ENCODE peak calls at places on chromosomes 7 and 10, in four cellular contexts. U is WTC11, T is HepG2, K is GM23338. D is an unnamed sample.
A peak's percentile ranks its signal among the peaks of the same experiment; 100 is the strongest.

GRCh38 chr7:32587431-32587948 is 92.2 kb downstream of the AVL9 start:
- DNase-seq in U (no peak), T (peak; percentile 76), K (no peak), D (no peak)

GRCh38 chr10:22714524-22715289 is at the start of gene PIP4K2A:
- DNase-seq in U (peak; percentile 50), T (peak; percentile 25), K (peak; percentile 76), D (peak; percentile 91)

GRCh38 chr10:61486738-61487396 is 33.7 kb upstream of the TMEM26 start:
- DNase-seq in U (no peak), T (peak; percentile 53), K (no peak), D (no peak)

GRCh38 chr7:156036153-156036552 is 223.9 kb upstream of the SHH start:
- DNase-seq in U (no peak), T (no peak), K (no peak), D (no peak)

GRCh38 chr7:21941570-21942224 is 4.0 kb downstream of the CDCA7L start:
- DNase-seq in U (no peak), T (no peak), K (no peak), D (no peak)

GRCh38 chr7:7478569-7478968 is 57.1 kb downstream of the COL28A1 start:
- DNase-seq in U (no peak), T (no peak), K (no peak), D (no peak)

GRCh38 chr7:134040988-134041387 is 86.2 kb upstream of the LRGUK start:
- DNase-seq in U (no peak), T (no peak), K (no peak), D (no peak)

GRCh38 chr7:9488555-9488954 is 1055.1 kb downstream of the NXPH1 start:
- DNase-seq in U (no peak), T (no peak), K (no peak), D (no peak)

GRCh38 chr7:12731214-12731656 is 43.8 kb downstream of the ARL4A start:
- DNase-seq in U (no peak), T (no peak), K (peak; percentile 67), D (peak; percentile 87)

GRCh38 chr10:71725998-71726672 is 6.6 kb upstream of the C10orf105 start:
- DNase-seq in U (peak; percentile 60), T (peak; percentile 46), K (peak; percentile 73), D (peak; percentile 66)

GRCh38 chr10:6108631-6109443 is 20.0 kb downstream of the RBM17 start:
- DNase-seq in U (peak; percentile 84), T (peak; percentile 42), K (peak; percentile 90), D (peak; percentile 50)

GRCh38 chr10:71752391-71753090 is 20.8 kb downstream of the VSIR start:
- DNase-seq in U (no peak), T (no peak), K (no peak), D (no peak)

GRCh38 chr7:131203291-131203976 is 124.2 kb upstream of the MKLN1 start:
- DNase-seq in U (no peak), T (no peak), K (no peak), D (no peak)

GRCh38 chr10:127920319-127921074 is 13.6 kb downstream of the PTPRE start:
- DNase-seq in U (no peak), T (no peak), K (no peak), D (no peak)

DNA sequence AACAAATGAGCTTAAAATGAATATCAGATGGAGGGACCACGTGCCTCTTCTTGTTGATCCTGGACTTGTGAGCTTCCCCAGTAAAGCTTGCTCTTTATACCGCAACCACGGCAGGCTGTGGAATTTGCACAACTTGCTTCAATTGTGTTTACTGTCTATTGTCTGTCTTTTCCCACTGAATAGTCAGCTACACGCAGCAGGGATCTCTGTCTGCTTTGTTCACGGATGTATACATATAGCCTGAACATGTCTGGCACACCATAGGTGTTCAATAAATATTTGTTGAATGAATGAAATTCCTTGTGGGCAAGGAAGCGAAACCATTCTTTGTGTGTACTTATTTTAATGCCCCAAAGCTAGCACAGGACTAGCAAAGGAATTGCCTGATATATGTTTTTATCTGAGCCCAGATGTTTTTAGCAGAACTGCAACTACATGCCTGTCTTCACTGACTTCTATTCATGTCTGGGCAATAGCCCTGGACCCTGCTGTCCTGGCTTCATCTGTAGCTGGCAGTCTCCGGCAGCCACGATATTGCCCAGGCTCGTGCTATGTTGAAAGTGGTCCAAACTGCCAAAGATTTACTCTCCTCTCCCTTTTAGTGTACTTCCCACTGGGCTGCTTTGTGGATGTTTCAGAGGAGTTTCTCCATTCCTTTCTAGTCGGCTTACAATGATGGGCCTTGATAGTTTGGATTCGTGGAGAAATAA is 29.9 kb upstream of the IFRD1 start:
- DNase-seq in U (no peak), T (peak; percentile 74), K (no peak), D (no peak)
- TF ChIP-seq CREB1 in U (no peak), T (no peak), K (no peak), D (no peak)

GRCh38 chr10:33416209-33416608 is 81.7 kb upstream of the NRP1 start:
- DNase-seq in U (no peak), T (no peak), K (no peak), D (no peak)

GRCh38 chr10:33418309-33418708 is 83.8 kb upstream of the NRP1 start:
- DNase-seq in U (no peak), T (no peak), K (no peak), D (no peak)

GRCh38 chr10:33416691-33417090 is 82.2 kb upstream of the NRP1 start:
- DNase-seq in U (no peak), T (no peak), K (no peak), D (no peak)

GRCh38 chr10:33422779-33423520 is 88.5 kb upstream of the NRP1 start:
- DNase-seq in U (no peak), T (no peak), K (no peak), D (no peak)

GRCh38 chr10:33421789-33422188 is 87.3 kb upstream of the NRP1 start:
- DNase-seq in U (no peak), T (no peak), K (no peak), D (no peak)
- TF ChIP-seq CREB1 in U (no peak), T (no peak), K (no peak), D (no peak)

DNA sequence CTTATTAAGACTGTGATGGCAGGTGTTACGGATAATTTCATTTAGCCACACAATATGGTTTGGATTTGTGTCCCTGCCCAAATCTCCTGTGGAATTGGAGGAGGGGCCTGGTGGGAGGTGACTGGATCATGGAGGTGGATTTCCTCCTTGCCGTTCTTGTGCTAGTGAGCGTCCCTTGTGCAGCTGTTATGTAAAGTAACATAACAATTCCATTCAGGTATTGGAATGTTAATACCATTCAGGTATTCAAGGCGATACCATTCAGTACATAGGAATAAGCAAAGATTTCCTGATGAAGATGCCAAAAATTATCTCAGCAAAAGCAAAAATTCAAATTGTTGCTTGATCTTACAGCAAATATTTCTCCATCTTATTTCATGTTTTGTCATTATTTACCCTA is 32.5 kb upstream of the PLXDC2 start:
- DNase-seq in U (peak; percentile 15), T (no peak), K (peak; percentile 46), D (no peak)
- TF ChIP-seq CREB1 in U (no peak), T (no peak), K (no peak), D (no peak)

GRCh38 chr10:64148597-64148996 is 627.4 kb downstream of the REEP3 start:
- DNase-seq in U (no peak), T (no peak), K (no peak), D (no peak)
- TF ChIP-seq CREB1 in U (no peak), T (no peak), K (no peak), D (no peak)

DNA sequence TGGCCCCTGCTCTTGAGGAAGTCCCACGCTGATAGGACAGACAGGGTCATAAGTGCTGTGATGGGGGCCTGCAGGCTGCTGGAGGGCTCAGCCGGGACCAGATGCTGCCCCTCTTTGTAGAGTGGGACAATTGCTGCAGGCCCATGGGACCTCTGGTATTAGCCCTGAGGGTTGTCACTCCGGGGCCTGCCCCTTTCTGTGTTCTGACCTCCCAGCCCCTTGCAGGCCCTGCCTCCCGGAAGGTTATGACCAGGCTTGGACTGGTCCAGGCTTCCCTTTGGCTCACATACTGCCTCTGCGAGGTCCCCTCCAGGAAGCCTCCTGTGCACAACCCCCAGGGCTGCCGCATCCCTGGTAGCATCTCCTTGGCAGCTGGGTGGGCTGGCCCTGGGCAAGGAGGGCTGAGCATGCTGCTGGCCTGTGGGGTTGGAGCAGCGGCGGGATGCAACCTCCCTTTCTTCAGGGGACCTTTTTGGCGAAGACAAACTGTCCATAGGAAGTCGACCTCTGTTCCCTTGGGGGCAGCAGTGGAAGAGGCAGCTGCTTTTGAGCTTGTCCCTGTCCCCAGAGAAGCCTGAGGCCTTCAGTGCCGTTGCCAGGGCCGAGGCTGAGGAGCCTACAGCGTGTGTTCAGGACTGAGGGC is 8.8 kb downstream of the LIMK1 start:
- DNase-seq in U (peak; percentile 34), T (no peak), K (peak; percentile 43), D (peak; percentile 16)
- TF ChIP-seq CREB1 in U (no peak), T (no peak), K (no peak), D (no peak)

DNA sequence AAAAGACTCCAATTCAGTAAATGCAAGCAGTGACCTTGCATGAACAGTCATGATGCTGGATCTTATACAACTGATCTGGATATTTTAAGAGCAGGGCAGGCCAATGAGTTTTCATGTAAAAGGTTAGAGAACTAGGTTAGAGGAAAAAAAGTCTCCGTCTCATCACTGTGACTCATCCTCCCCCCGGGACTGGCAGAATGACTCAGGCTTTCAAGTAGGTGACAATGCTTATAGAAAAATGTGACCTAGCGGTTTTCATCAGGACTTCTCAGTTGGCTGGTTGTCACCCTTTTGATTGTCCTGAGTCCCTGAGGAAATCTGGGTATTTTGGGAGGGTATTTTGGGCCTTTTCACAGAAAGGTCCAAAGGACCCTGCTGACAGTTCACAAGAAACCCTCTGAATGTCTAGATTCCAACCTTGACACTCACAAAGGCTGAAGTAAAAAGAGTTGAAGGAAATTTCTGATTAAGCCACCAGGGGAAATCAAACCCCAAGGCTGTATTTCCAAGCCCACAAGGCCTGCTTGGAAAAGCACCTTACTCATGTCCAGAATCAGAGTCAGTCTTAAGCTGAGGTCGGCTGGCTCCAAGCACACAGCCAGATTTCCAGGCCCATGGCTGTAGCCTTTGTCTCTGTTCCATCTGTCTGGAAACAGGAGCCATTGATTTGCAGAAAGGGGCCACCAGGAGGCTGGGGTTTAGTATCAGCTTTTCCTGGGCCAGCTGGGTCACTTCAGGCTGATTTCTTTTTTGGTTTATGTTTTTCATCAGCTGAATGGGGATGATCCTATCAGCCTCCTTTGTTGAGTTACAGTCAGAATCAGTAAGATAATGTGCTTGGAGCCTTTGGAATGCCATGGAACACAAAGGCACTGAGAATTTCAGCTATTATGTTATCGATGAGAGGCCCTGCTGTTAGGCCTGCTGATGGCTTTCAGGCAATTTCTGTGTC is 226.4 kb upstream of the HABP2 start:
- DNase-seq in U (peak; percentile 17), T (peak; percentile 29), K (peak; percentile 43), D (peak; percentile 47)
- TF ChIP-seq CREB1 in U (no peak), T (no peak), K (no peak), D (no peak)

DNA sequence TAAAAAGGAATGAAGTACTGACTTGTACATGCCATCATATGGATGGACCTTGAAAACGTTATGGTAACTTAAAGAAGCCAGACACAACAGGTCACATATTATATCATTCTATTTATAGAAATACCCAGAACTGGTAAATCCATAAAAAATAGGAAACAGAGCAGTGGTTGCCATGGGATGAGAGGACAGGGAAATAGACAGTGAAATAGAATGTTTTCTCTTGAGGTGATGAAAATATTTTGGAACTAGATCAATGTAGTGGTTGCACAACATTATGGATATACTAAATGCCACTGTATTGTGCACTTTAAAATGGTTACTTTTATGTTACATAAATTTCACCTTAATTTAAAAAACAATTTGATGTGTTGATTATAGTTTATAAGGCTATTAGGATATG is 318.5 kb downstream of the THSD7A start:
- DNase-seq in U (no peak), T (no peak), K (no peak), D (no peak)
- TF ChIP-seq CREB1 in U (no peak), T (no peak), K (no peak), D (no peak)

DNA sequence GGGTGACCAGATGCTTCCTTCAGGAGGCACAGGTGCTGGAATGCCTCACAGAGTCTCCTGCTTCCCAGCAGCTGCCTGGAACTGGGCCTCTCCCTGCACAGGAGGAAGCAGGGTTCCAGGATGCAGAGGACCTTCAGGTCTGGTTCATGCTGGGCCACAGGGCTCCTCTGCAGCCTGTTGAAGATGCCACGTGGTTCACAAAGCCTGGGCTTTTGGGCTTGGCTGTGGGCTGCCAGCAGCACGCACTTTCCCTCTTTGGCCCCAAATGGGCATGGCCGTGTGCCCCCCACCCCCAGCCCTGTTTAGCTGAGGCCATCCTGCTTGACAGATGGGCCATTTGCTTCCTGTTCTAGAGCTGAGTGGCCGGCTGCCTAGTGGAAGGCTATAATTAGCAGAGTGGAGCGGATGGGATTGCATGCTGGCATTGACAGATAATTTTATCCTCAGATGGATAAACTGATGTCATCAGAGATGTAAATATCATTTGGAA is 28.0 kb downstream of the TSPAN15 start:
- DNase-seq in U (no peak), T (no peak), K (no peak), D (no peak)
- TF ChIP-seq CREB1 in U (no peak), T (no peak), K (no peak), D (no peak)

D was measured in K562.